ENCODE peak calls at places on chromosomes 1 and 21, in eight cellular contexts. U is GM10248, M is mammary epithelial cell, W is HFF-Myc, K is fibroblast of lung, Z is esophagus squamous epithelium, H is MCF 10A, T is nephron progenitor cell. I is an unnamed sample.

GRCh38 chr21:25964009-25964408 is 206.6 kb downstream of the APP start:
- DNase-seq in H (peak; percentile 22), Z (no peak), K (peak; percentile 65), W (no peak), U (no peak), T (no peak), M (no peak), I (no peak)

GRCh38 chr1:37945743-37946702 is 830 bp downstream of the INPP5B start:
- DNase-seq in K (peak; percentile 85), Z (no peak), W (peak; percentile 62), M (no peak), T (peak; percentile 21), U (no peak), H (no peak), I (peak; percentile 54)

GRCh38 chr1:35691571-35692220 is 27.0 kb downstream of the C1orf216 start:
- DNase-seq in K (no peak), W (no peak), T (no peak), U (no peak), Z (no peak), M (no peak), H (no peak), I (no peak)

GRCh38 chr1:2170211-2170610 is 24.4 kb downstream of the FAAP20 start:
- DNase-seq in W (no peak), H (no peak), K (no peak), M (no peak), T (no peak), U (no peak), Z (no peak), I (no peak)

GRCh38 chr1:59318271-59318865 is 21.5 kb downstream of the FGGY start:
- DNase-seq in Z (no peak), U (no peak), W (no peak), K (peak; percentile 43), M (no peak), T (no peak), H (no peak), I (no peak)

GRCh38 chr1:203051841-203052324 is 25.6 kb downstream of the PPFIA4 start:
- DNase-seq in T (no peak), U (no peak), H (no peak), K (no peak), M (no peak), W (no peak), Z (no peak), I (no peak)

GRCh38 chr1:91608876-91609275 is 108.2 kb downstream of the CDC7 start:
- DNase-seq in K (peak; percentile 55), T (no peak), Z (no peak), W (no peak), M (peak; percentile 70), H (peak; percentile 6), U (no peak), I (no peak)

GRCh38 chr1:15944308-15945010 is 31.4 kb downstream of the ZBTB17 start:
- DNase-seq in W (no peak), U (no peak), M (no peak), K (no peak), T (no peak), Z (no peak), H (no peak), I (no peak)

GRCh38 chr1:100538935-100539835 is 1.2 kb downstream of the GPR88 start:
- DNase-seq in W (no peak), Z (no peak), T (peak; percentile 55), U (peak; percentile 30), M (peak; percentile 31), H (no peak), K (peak; percentile 18), I (no peak)

GRCh38 chr21:38993561-38993960 is 187.8 kb downstream of the ETS2 start:
- DNase-seq in K (peak; percentile 89), M (peak; percentile 92), U (no peak), Z (no peak), W (peak; percentile 77), T (no peak), H (peak; percentile 95), I (no peak)

GRCh38 chr1:67556297-67556900 is 126.2 kb upstream of the SERBP1 start:
- DNase-seq in Z (no peak), U (no peak), M (no peak), K (no peak), W (no peak), H (no peak), T (no peak), I (no peak)

DNA sequence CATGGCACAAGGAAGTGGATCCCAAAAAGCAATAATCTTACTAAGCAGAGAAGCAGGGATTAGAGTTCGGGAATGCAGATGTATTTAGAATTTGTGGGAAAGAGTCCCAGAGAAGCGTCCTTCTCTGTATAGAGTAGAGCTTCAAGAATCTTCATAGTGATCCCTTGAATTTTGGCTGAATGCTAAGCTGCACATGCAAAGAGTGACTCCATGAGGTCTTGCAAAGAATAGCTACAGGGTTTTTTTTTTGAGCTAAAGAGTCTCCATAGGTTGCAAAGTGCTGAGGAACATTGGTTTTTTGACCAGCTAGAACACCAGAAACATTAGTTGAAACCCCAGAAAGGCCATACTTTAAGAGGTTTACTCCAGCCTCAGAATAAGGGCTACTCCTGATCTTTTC is 206.7 kb downstream of the CTH start:
- DNase-seq in H (no peak), T (no peak), U (no peak), M (no peak), K (no peak), W (no peak), Z (no peak), I (no peak)
- TF ChIP-seq CTCF in H (no peak), T (no peak), U (no peak), M (no peak), K (no peak), W (no peak), Z (no peak), I (no peak)

GRCh38 chr1:89624314-89624713 is 8.6 kb upstream of the LRRC8C start:
- DNase-seq in K (no peak), H (no peak), Z (no peak), W (no peak), M (no peak), T (no peak), U (no peak), I (no peak)

GRCh38 chr1:89620664-89621063 is 12.3 kb upstream of the LRRC8C start:
- DNase-seq in T (no peak), Z (no peak), H (no peak), M (no peak), W (no peak), K (no peak), U (no peak), I (no peak)

GRCh38 chr1:89627596-89627962 is 5.3 kb upstream of the LRRC8C start:
- DNase-seq in Z (no peak), M (no peak), W (no peak), K (no peak), U (no peak), T (no peak), H (no peak), I (no peak)

GRCh38 chr1:89624715-89625323 is 8.1 kb upstream of the LRRC8C start:
- DNase-seq in H (no peak), U (no peak), Z (no peak), T (no peak), W (no peak), K (no peak), M (no peak), I (no peak)

DNA sequence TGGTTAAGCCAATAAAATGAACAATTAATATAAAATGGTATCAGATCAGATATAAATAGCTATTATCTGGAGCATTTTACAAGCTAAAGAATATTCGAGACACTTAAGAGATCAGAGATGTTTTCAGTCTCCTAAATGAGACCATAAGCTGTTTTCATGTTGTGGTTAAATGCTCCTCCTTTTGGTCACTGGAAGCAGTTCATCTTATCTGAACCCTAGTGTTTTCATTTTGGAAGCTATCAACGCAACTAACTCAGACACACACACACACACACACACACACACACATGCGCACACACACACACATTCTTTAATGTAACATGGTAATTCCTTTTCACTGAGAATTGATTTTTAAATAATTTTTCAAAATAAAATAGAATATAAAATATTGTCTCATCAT is 10.0 kb upstream of the LRRC8C start:
- DNase-seq in Z (no peak), W (no peak), K (peak; percentile 39), H (peak; percentile 14), U (no peak), M (no peak), T (no peak), I (no peak)
- TF ChIP-seq CTCF in Z (no peak), W (no peak), K (no peak), H (no peak), U (no peak), M (no peak), T (no peak), I (no peak)

GRCh38 chr21:46122241-46122671 is 24.3 kb downstream of the COL6A2 start:
- DNase-seq in U (no peak), T (no peak), W (no peak), K (peak; percentile 95), H (peak; percentile 64), M (peak; percentile 46), Z (no peak), I (no peak)

GRCh38 chr21:46120301-46121285 is 22.7 kb downstream of the COL6A2 start:
- DNase-seq in T (no peak), U (no peak), W (no peak), K (no peak), H (no peak), M (no peak), Z (no peak), I (no peak)

GRCh38 chr21:46119565-46120271 is 21.8 kb downstream of the COL6A2 start:
- DNase-seq in Z (no peak), U (no peak), H (no peak), T (no peak), W (no peak), K (no peak), M (no peak), I (peak; percentile 12)

GRCh38 chr21:46122758-46123683 is 25.1 kb downstream of the COL6A2 start:
- DNase-seq in K (no peak), W (no peak), T (no peak), U (no peak), Z (no peak), H (no peak), M (no peak), I (no peak)

DNA sequence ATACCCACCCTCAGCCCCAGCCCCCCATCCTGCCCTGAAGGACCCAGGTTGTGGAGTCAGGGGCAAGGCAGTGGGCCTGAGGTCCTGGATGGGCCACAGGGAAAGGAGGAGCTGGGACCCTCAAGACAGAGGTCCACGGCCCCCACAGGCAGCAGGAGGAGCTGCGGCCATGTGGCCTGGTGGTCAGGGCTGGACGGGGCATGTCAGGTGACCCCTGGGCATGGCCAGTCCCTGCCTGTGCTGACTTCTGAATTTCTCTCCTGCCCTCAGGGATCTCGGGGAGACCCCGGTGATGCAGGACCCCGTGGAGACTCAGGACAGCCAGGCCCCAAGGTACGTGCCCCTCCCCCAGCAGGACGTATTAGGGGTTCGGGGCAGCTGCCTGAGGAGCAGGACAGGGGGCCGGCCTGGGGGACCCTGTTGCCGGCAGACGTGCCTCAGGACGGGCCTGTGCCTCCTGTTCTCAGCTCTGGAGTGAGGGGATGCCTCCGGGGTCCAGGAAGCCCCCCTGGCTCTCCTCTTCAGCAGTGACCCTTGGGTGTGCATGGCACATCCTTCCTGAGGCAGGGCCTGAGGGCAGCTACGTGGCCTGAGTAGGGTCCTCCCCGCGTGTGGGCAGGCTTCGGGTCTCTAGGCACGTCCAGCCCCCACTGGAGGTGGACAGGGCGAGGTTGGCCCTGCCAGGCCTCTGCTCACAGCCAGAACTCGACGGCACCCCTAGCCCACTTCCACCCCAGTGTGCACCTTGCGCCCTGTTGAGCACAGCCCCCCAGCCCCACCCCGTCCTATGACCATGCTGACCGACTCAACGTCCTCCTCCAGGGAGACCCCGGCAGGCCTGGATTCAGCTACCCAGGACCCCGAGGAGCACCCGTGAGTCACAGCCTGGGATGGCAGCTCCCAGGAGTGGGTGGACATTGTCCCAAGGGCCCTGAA is 23.6 kb downstream of the COL6A2 start:
- DNase-seq in K (no peak), Z (no peak), W (no peak), H (no peak), U (no peak), M (no peak), T (peak; percentile 1), I (peak; percentile 17)
- TF ChIP-seq CTCF in K (no peak), Z (no peak), W (no peak), H (no peak), U (no peak), M (no peak), T (no peak), I (no peak)

GRCh38 chr1:95701450-95702173 is 467.6 kb downstream of the RWDD3 start:
- DNase-seq in H (no peak), K (no peak), W (no peak), Z (no peak), M (no peak), U (no peak), T (no peak), I (no peak)
- TF ChIP-seq CTCF in H (no peak), K (no peak), W (no peak), Z (no peak), M (no peak), U (no peak), T (no peak), I (no peak)